ENCODE peak calls at places on chromosome X, in four cellular contexts. G, O, H and T are unnamed samples.

GRCh38 chrX:150348365-150348764 is 14.8 kb upstream of the MAMLD1 start:
- DNase-seq in O (peak; percentile 43), H (peak; percentile 50), G (no peak), T (no peak)

GRCh38 chrX:54473993-54474859 is 21.8 kb downstream of the FGD1 start:
- DNase-seq in O (peak; percentile 76), G (no peak), H (no peak), T (peak; percentile 73)

GRCh38 chrX:10922158-10922557 is 189.0 kb upstream of the HCCS start:
- DNase-seq in O (peak; percentile 62), G (no peak), H (no peak), T (peak; percentile 22)

GRCh38 chrX:106707771-106708454 is 18.6 kb upstream of the RNF128 start:
- DNase-seq in H (no peak), O (peak; percentile 94), G (peak; percentile 79), T (peak; percentile 84)

GRCh38 chrX:40174594-40175415 is 77.0 kb upstream of the BCOR start:
- DNase-seq in G (no peak), O (no peak), H (peak; percentile 78), T (peak; percentile 94)

GRCh38 chrX:124462931-124463330 is 116.6 kb downstream of the SH2D1A start:
- DNase-seq in H (no peak), G (no peak), O (no peak), T (no peak)

GRCh38 chrX:36867143-36867542 is 141.0 kb upstream of the FAM47C start:
- DNase-seq in H (peak; percentile 46), O (peak; percentile 9), G (no peak), T (peak; percentile 27)

GRCh38 chrX:49264460-49264859 is at the start of gene FOXP3:
- DNase-seq in H (no peak), O (no peak), G (no peak), T (no peak)

GRCh38 chrX:2894885-2895292 is 34.2 kb downstream of the ARSD start:
- DNase-seq in O (no peak), G (no peak), H (no peak), T (no peak)

GRCh38 chrX:144612076-144612475 is 635.2 kb upstream of the SPANXN1 start:
- DNase-seq in H (no peak), G (no peak), O (no peak), T (no peak)

GRCh38 chrX:41014776-41015175 is 70.5 kb upstream of the USP9X start:
- DNase-seq in O (peak; percentile 88), H (no peak), G (peak; percentile 51), T (peak; percentile 26)

GRCh38 chrX:40971736-40972135 is 113.5 kb upstream of the USP9X start:
- DNase-seq in O (no peak), H (no peak), G (no peak), T (peak; percentile 35)

GRCh38 chrX:103734125-103734760 is 23.5 kb downstream of the TMEM31 start:
- DNase-seq in O (peak; percentile 68), G (no peak), H (no peak), T (no peak)

GRCh38 chrX:15579778-15580747 is 20.7 kb downstream of the ACE2 start:
- DNase-seq in O (peak; percentile 44), G (no peak), H (peak; percentile 11), T (no peak)

GRCh38 chrX:45711231-45711630 is 510.6 kb upstream of the DIPK2B start:
- DNase-seq in O (peak; percentile 45), G (no peak), H (no peak), T (no peak)

GRCh38 chrX:104112326-104112951 is at the start of gene ZCCHC18:
- DNase-seq in H (peak; percentile 91), G (no peak), O (peak; percentile 47), T (peak; percentile 89)

GRCh38 chrX:1463581-1464281 is 11.0 kb upstream of the ASMTL start:
- DNase-seq in O (no peak), H (no peak), G (no peak), T (no peak)

GRCh38 chrX:40156472-40157227 is 58.9 kb upstream of the BCOR start:
- DNase-seq in G (no peak), H (peak; percentile 76), O (no peak), T (peak; percentile 83)

GRCh38 chrX:113389846-113390245 is 549.2 kb upstream of the AMOT start:
- DNase-seq in H (no peak), G (no peak), O (no peak), T (no peak)

GRCh38 chrX:437636-438390 is 51.1 kb upstream of the PPP2R3B start:
- DNase-seq in O (peak; percentile 45), G (no peak), H (no peak), T (no peak)

GRCh38 chrX:108165349-108166111 is 74.0 kb downstream of the ATG4A start:
- DNase-seq in G (peak; percentile 15), H (peak; percentile 60), O (peak; percentile 32), T (no peak)

GRCh38 chrX:84747516-84747915 is 245.3 kb upstream of the HDX start:
- DNase-seq in H (no peak), G (no peak), O (no peak), T (no peak)

GRCh38 chrX:119686087-119686639 is 6.8 kb downstream of the SEPTIN6 start:
- DNase-seq in O (no peak), H (no peak), G (no peak), T (no peak)

GRCh38 chrX:87582453-87582852 is 64.9 kb downstream of the KLHL4 start:
- DNase-seq in O (no peak), H (no peak), G (no peak), T (no peak)
- H2AFZ ChIP-seq in O (no peak overlapping the region), H (no peak overlapping the region), G (no peak overlapping the region), T (no peak overlapping the region)

DNA sequence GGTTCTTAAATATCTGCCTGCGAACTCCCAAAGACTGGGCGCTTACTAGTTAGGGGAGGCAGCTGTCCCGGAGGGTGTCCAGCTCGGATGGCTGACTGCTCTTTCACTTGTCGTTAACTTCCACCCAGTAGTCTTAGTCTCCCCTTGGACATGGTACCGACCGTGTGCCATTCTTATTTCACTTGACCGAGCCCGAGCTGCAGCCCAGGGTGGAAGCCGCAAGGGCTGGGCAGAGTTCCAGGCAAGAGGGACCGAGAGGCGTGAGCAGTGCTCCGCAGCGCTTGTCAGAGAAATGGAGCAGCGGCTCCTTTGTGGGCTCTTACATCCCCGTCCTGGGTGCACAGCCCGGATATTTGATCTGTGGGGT is 347 bp upstream of the SLITRK2 start:
- DNase-seq in H (peak; percentile 36), O (no peak), G (no peak), T (no peak)
- H2AFZ ChIP-seq in H (no peak overlapping the region), O (no peak overlapping the region), G (no peak overlapping the region), T (no peak overlapping the region)

DNA sequence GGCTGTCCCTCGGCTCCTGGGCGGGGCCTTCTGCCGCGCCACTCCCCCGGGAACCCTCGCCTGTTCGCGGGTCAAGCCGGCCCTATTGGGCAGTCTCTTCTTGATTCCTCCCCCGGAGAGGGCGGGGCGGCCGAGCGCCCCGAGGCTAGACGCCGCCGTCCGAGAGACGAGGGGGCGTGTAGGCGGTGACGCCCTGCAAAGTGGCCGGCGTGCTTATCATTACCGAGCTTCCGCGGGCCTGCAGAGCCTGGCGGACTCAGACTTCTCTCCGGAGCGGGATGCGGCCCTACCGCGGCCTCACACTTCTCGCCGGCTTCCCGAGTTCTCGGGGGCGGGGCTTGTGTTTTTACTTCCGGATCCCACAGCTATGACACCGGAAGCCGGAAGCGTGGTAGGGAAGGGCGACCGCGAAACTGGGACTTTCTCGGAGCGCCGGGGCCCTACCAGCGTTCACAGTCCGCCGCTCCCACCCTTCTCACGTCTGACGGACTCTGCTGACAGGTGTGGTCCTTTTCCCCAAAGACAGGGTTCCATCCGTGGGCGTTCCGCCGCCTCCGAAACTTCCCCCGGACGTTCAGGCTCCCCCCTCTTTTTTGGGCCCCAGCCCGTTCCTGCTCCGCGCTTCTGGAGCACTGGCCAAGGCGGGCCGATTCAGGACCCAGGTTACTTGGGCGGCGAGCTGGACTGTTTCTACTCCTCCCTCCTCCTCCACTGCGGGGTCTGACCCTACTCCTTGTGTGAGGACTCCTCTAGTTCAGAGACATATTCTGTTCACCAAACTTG is at the start of gene IKBKG:
- DNase-seq in O (peak; percentile 83), H (peak; percentile 90), G (peak; percentile 72), T (peak; percentile 98)
- H2AFZ ChIP-seq in O (peak within 1 kb of the TSS; percentile 77), H (no peak within 1 kb of the TSS), G (no peak within 1 kb of the TSS), T (peak within 1 kb of the TSS; percentile 85)

GRCh38 chrX:30822719-30823118 is 66.3 kb downstream of the TAB3 start:
- DNase-seq in H (no peak), O (no peak), G (no peak), T (no peak)
- H2AFZ ChIP-seq in H (no peak overlapping the region), O (no peak overlapping the region), G (no peak overlapping the region), T (no peak overlapping the region)